ENCODE peak calls at places on chromosomes 3 and 15, in ten cellular contexts. D, C, E, Q, B, O, M, N, J and W are unnamed samples.

GRCh38 chr15:70166506-70167087 is 68.9 kb upstream of the TLE3 start:
- DNase-seq in D (peak), C (no peak), E (no peak), Q (no peak), B (no peak), O (no peak), M (no peak), N (no peak), J (no peak), W (no peak)

GRCh38 chr3:123483146-123483545 is 34.3 kb upstream of the ADCY5 start:
- DNase-seq in D (no peak), C (no peak), E (no peak), Q (no peak), B (no peak), O (no peak), M (no peak), N (no peak), J (no peak), W (no peak)

GRCh38 chr3:13200951-13201350 is 127.7 kb upstream of the IQSEC1 start:
- DNase-seq in D (peak), C (no peak), E (no peak), Q (peak), B (no peak), O (no peak), M (peak), N (no peak), J (no peak), W (no peak)

GRCh38 chr15:52252781-52253180 is 42.8 kb downstream of the MYO5C start:
- DNase-seq in D (no peak), C (no peak), E (no peak), Q (peak), B (peak), O (peak), M (no peak), N (no peak), J (no peak), W (no peak)

GRCh38 chr15:61974759-61975158 is 85.5 kb downstream of the VPS13C start:
- DNase-seq in D (no peak), C (no peak), E (no peak), Q (no peak), B (no peak), O (no peak), M (no peak), N (no peak), J (no peak), W (no peak)

GRCh38 chr15:70439304-70439877 is 324.0 kb downstream of the UACA start:
- DNase-seq in D (no peak), C (no peak), E (no peak), Q (peak), B (no peak), O (no peak), M (no peak), N (no peak), J (peak), W (no peak)

GRCh38 chr15:89119489-89120478 is 31.5 kb downstream of the ABHD2 start:
- DNase-seq in D (no peak), C (no peak), E (no peak), Q (no peak), B (peak), O (no peak), M (no peak), N (no peak), J (peak), W (no peak)

GRCh38 chr3:54861248-54862067 is 66.4 kb downstream of the LRTM1 start:
- DNase-seq in D (no peak), C (no peak), E (no peak), Q (no peak), B (peak), O (no peak), M (no peak), N (no peak), J (no peak), W (no peak)

GRCh38 chr3:190000861-190001196 is 119.9 kb downstream of the P3H2 start:
- DNase-seq in D (no peak), C (no peak), E (no peak), Q (no peak), B (peak), O (no peak), M (no peak), N (no peak), J (no peak), W (no peak)

GRCh38 chr3:167675835-167676234 is 22.1 kb upstream of the WDR49 start:
- DNase-seq in D (no peak), C (no peak), E (no peak), Q (no peak), B (no peak), O (no peak), M (no peak), N (no peak), J (no peak), W (no peak)

GRCh38 chr3:135034291-135034768 is 239.3 kb downstream of the EPHB1 start:
- DNase-seq in D (peak), C (no peak), E (no peak), Q (no peak), B (no peak), O (no peak), M (no peak), N (no peak), J (no peak), W (no peak)

GRCh38 chr15:32825219-32825618 is 107.4 kb downstream of the GREM1 start:
- DNase-seq in D (no peak), C (no peak), E (no peak), Q (no peak), B (peak), O (no peak), M (no peak), N (no peak), J (no peak), W (no peak)

GRCh38 chr15:33204087-33204486 is 9.6 kb upstream of the FMN1 start:
- DNase-seq in D (no peak), C (no peak), E (no peak), Q (no peak), B (no peak), O (no peak), M (no peak), N (no peak), J (no peak), W (no peak)

GRCh38 chr3:114383875-114384557 is 90.2 kb downstream of the TIGIT start:
- DNase-seq in D (peak), C (peak), E (peak), Q (peak), B (peak), O (peak), M (peak), N (peak), J (peak), W (peak)

GRCh38 chr3:99678023-99678422 is 39.6 kb downstream of the COL8A1 start:
- DNase-seq in D (no peak), C (no peak), E (no peak), Q (no peak), B (peak), O (peak), M (no peak), N (peak), J (peak), W (peak)

GRCh38 chr15:22939051-22939450 is 41.1 kb downstream of the CYFIP1 start:
- DNase-seq in D (no peak), C (no peak), E (no peak), Q (no peak), B (no peak), O (no peak), M (no peak), N (no peak), J (no peak), W (no peak)

GRCh38 chr3:10223676-10224639 is 24.3 kb upstream of the TATDN2 start:
- DNase-seq in D (no peak), C (no peak), E (peak), Q (peak), B (peak), O (no peak), M (no peak), N (no peak), J (no peak), W (no peak)

GRCh38 chr15:90004671-90005070 is 3.5 kb downstream of the ZNF710 start:
- DNase-seq in D (no peak), C (no peak), E (peak), Q (peak), B (peak), O (peak), M (no peak), N (peak), J (no peak), W (no peak)

GRCh38 chr15:81235781-81236507 is 39.3 kb downstream of the IL16 start:
- DNase-seq in D (no peak), C (no peak), E (no peak), Q (peak), B (peak), O (peak), M (no peak), N (peak), J (no peak), W (peak)

GRCh38 chr15:65998486-65998885 is 129.2 kb downstream of the RAB11A start:
- DNase-seq in D (no peak), C (no peak), E (no peak), Q (no peak), B (no peak), O (no peak), M (no peak), N (no peak), J (no peak), W (no peak)

GRCh38 chr3:159432721-159433300 is 555.8 kb upstream of the IL12A start:
- DNase-seq in D (no peak), C (no peak), E (no peak), Q (no peak), B (peak), O (no peak), M (no peak), N (no peak), J (no peak), W (no peak)

GRCh38 chr3:108311797-108312196 is 15.4 kb downstream of the HHLA2 start:
- DNase-seq in D (no peak), C (no peak), E (peak), Q (peak), B (no peak), O (no peak), M (no peak), N (no peak), J (no peak), W (no peak)

GRCh38 chr15:60912984-60913697 is 316.0 kb downstream of the RORA start:
- DNase-seq in D (no peak), C (no peak), E (no peak), Q (no peak), B (peak), O (no peak), M (no peak), N (no peak), J (no peak), W (no peak)

GRCh38 chr3:30747771-30748281 is 141.4 kb downstream of the TGFBR2 start:
- DNase-seq in D (no peak), C (no peak), E (no peak), Q (peak), B (peak), O (no peak), M (no peak), N (no peak), J (no peak), W (no peak)

GRCh38 chr15:69493406-69493805 is 40.8 kb downstream of the RPLP1 start:
- DNase-seq in D (no peak), C (no peak), E (no peak), Q (no peak), B (no peak), O (no peak), M (peak), N (no peak), J (no peak), W (no peak)

GRCh38 chr3:172314616-172315015 is 133.6 kb downstream of the GHSR start:
- DNase-seq in D (no peak), C (no peak), E (no peak), Q (no peak), B (no peak), O (no peak), M (no peak), N (no peak), J (no peak), W (no peak)

GRCh38 chr3:46104706-46105105 is 77.4 kb upstream of the XCR1 start:
- DNase-seq in D (no peak), C (no peak), E (no peak), Q (no peak), B (no peak), O (no peak), M (no peak), N (no peak), J (no peak), W (no peak)

GRCh38 chr3:171811059-171811912 is 1.0 kb upstream of the PLD1 start:
- DNase-seq in D (no peak), C (no peak), E (peak), Q (peak), B (peak), O (peak), M (no peak), N (peak), J (peak), W (no peak)

GRCh38 chr15:58467722-58468436 is 36.1 kb downstream of the LIPC start:
- DNase-seq in D (no peak), C (no peak), E (no peak), Q (no peak), B (no peak), O (no peak), M (no peak), N (peak), J (peak), W (no peak)

GRCh38 chr15:26888761-26889160 is 21.9 kb downstream of the GABRA5 start:
- DNase-seq in D (no peak), C (no peak), E (no peak), Q (no peak), B (no peak), O (no peak), M (no peak), N (no peak), J (no peak), W (no peak)

GRCh38 chr15:93138681-93139080 is 49.7 kb upstream of the RGMA start:
- DNase-seq in D (no peak), C (no peak), E (no peak), Q (no peak), B (no peak), O (no peak), M (no peak), N (no peak), J (no peak), W (no peak)

GRCh38 chr3:23600178-23600577 is 205.6 kb upstream of the UBE2E1 start:
- DNase-seq in D (no peak), C (no peak), E (no peak), Q (no peak), B (peak), O (peak), M (no peak), N (no peak), J (no peak), W (no peak)

GRCh38 chr3:10783360-10784346 is 32.4 kb upstream of the SLC6A11 start:
- DNase-seq in D (peak), C (peak), E (no peak), Q (peak), B (peak), O (no peak), M (no peak), N (no peak), J (no peak), W (no peak)

GRCh38 chr3:38843898-38844297 is 27.9 kb upstream of the SCN10A start:
- DNase-seq in D (peak), C (no peak), E (no peak), Q (peak), B (peak), O (no peak), M (no peak), N (no peak), J (no peak), W (no peak)

GRCh38 chr15:60612400-60613048 is 133.6 kb upstream of the ICE2 start:
- DNase-seq in D (no peak), C (no peak), E (no peak), Q (no peak), B (peak), O (no peak), M (no peak), N (no peak), J (no peak), W (no peak)

GRCh38 chr15:85943825-85944224 is 135.8 kb upstream of the AGBL1 start:
- DNase-seq in D (no peak), C (no peak), E (no peak), Q (no peak), B (no peak), O (no peak), M (no peak), N (no peak), J (no peak), W (no peak)

GRCh38 chr15:68154923-68155559 is 50.1 kb downstream of the CALML4 start:
- DNase-seq in D (peak), C (peak), E (no peak), Q (peak), B (peak), O (no peak), M (peak), N (peak), J (no peak), W (no peak)

GRCh38 chr3:139558351-139559170 is 19.0 kb upstream of the RBP1 start:
- DNase-seq in D (no peak), C (no peak), E (no peak), Q (no peak), B (no peak), O (no peak), M (no peak), N (no peak), J (no peak), W (no peak)

GRCh38 chr3:55609230-55610100 is 122.4 kb upstream of the WNT5A start:
- DNase-seq in D (no peak), C (no peak), E (no peak), Q (peak), B (no peak), O (no peak), M (no peak), N (no peak), J (no peak), W (no peak)

GRCh38 chr15:64622410-64623260 is 152.8 kb downstream of the RBPMS2 start:
- DNase-seq in D (no peak), C (peak), E (no peak), Q (no peak), B (no peak), O (no peak), M (no peak), N (no peak), J (no peak), W (no peak)